ENCODE peak calls at places on chromosomes 3 and 15, in five cellular contexts. U is esophagus squamous epithelium, W is GM23338, S is pancreas, G is HepG2. P is an unnamed sample.

GRCh38 chr3:61903931-61904657 is 342.7 kb downstream of the PTPRG start:
- DNase-seq in G (no peak), W (no peak), U (no peak), S (no peak), P (no peak)

GRCh38 chr15:44536298-44536961 is 517 bp upstream of the EIF3J start:
- DNase-seq in U (peak; percentile 72), W (peak; percentile 95), G (peak; percentile 77), S (peak; percentile 89), P (peak; percentile 94)

GRCh38 chr3:133377396-133377795 is 22.5 kb upstream of the BFSP2 start:
- DNase-seq in W (peak; percentile 49), G (peak; percentile 28), U (no peak), S (no peak), P (no peak)

GRCh38 chr3:196992461-196993065 is 23.9 kb upstream of the PIGZ start:
- DNase-seq in G (no peak), U (no peak), W (no peak), S (peak; percentile 32), P (no peak)

GRCh38 chr3:74844428-74844827 is 230.0 kb upstream of the CNTN3 start:
- DNase-seq in S (no peak), G (no peak), W (peak; percentile 54), U (no peak), P (no peak)

GRCh38 chr3:193987186-193987585 is 148.8 kb upstream of the HES1 start:
- DNase-seq in W (no peak), G (no peak), S (no peak), U (no peak), P (no peak)

GRCh38 chr3:17747890-17748247 is 5.4 kb upstream of the TBC1D5 start:
- DNase-seq in U (no peak), S (no peak), W (no peak), G (peak; percentile 42), P (no peak)

GRCh38 chr3:171491412-171491811 is 31.2 kb upstream of the TNIK start:
- DNase-seq in S (no peak), W (no peak), U (no peak), G (no peak), P (no peak)

GRCh38 chr15:23565395-23566069 is at the start of gene MKRN3:
- DNase-seq in G (peak; percentile 44), W (no peak), U (no peak), S (no peak), P (no peak)

GRCh38 chr3:113773381-113773780 is 26.5 kb downstream of the ATP6V1A start:
- DNase-seq in G (no peak), W (no peak), U (no peak), S (no peak), P (no peak)

GRCh38 chr3:171806200-171807128 is 3.8 kb downstream of the PLD1 start:
- DNase-seq in U (no peak), S (no peak), G (peak; percentile 95), W (no peak), P (no peak)

GRCh38 chr3:27976933-27977332 is 254.8 kb upstream of the EOMES start:
- DNase-seq in U (no peak), S (no peak), G (no peak), W (no peak), P (no peak)

GRCh38 chr3:100641471-100642032 is 32.2 kb downstream of the ADGRG7 start:
- DNase-seq in S (no peak), G (no peak), U (no peak), W (no peak), P (no peak)

GRCh38 chr15:54082836-54083492 is 104.7 kb downstream of the UNC13C start:
- DNase-seq in S (no peak), U (no peak), W (peak; percentile 40), G (peak; percentile 9), P (no peak)

GRCh38 chr3:46089237-46090011 is 62.1 kb upstream of the XCR1 start:
- DNase-seq in G (no peak), W (no peak), U (no peak), S (no peak), P (peak; percentile 8)

GRCh38 chr3:59611649-59612431 is 562.0 kb upstream of the CFAP20DC start:
- DNase-seq in U (no peak), S (no peak), G (no peak), W (no peak), P (no peak)

GRCh38 chr3:121488628-121489027 is 57.2 kb downstream of the POLQ start:
- DNase-seq in G (no peak), U (no peak), W (peak; percentile 25), S (no peak), P (no peak)

GRCh38 chr3:64578797-64579196 is 109.0 kb downstream of the ADAMTS9 start:
- DNase-seq in W (no peak), G (no peak), U (no peak), S (no peak), P (no peak)

GRCh38 chr3:44845528-44846520 is 15.9 kb upstream of the TMEM42 start:
- DNase-seq in U (no peak), W (no peak), S (no peak), G (no peak), P (no peak)

GRCh38 chr15:49813615-49814014 is 192.8 kb downstream of the DTWD1 start:
- DNase-seq in G (no peak), W (no peak), S (no peak), U (no peak), P (no peak)

GRCh38 chr15:42494998-42495360 is 455 bp upstream of the SNAP23 start:
- DNase-seq in U (no peak), W (peak; percentile 36), G (peak; percentile 34), S (no peak), P (peak; percentile 53)

GRCh38 chr15:63380828-63381282 is 791 bp downstream of the CA12 start:
- DNase-seq in W (no peak), S (no peak), G (no peak), U (no peak), P (no peak)

GRCh38 chr3:181709537-181710279 is 2.0 kb upstream of the SOX2 start:
- DNase-seq in U (no peak), S (peak; percentile 94), G (peak; percentile 19), W (peak; percentile 89), P (no peak)

GRCh38 chr15:60972301-60972700 is 256.8 kb downstream of the RORA start:
- DNase-seq in G (no peak), S (no peak), U (no peak), W (no peak), P (no peak)

GRCh38 chr15:60975203-60975602 is 253.9 kb downstream of the RORA start:
- DNase-seq in U (no peak), S (no peak), W (no peak), G (no peak), P (no peak)

GRCh38 chr15:60972866-60973265 is 256.2 kb downstream of the RORA start:
- DNase-seq in U (no peak), S (no peak), W (no peak), G (no peak), P (no peak)

GRCh38 chr15:60971719-60972118 is 257.4 kb downstream of the RORA start:
- DNase-seq in U (no peak), S (no peak), G (no peak), W (no peak), P (no peak)

DNA sequence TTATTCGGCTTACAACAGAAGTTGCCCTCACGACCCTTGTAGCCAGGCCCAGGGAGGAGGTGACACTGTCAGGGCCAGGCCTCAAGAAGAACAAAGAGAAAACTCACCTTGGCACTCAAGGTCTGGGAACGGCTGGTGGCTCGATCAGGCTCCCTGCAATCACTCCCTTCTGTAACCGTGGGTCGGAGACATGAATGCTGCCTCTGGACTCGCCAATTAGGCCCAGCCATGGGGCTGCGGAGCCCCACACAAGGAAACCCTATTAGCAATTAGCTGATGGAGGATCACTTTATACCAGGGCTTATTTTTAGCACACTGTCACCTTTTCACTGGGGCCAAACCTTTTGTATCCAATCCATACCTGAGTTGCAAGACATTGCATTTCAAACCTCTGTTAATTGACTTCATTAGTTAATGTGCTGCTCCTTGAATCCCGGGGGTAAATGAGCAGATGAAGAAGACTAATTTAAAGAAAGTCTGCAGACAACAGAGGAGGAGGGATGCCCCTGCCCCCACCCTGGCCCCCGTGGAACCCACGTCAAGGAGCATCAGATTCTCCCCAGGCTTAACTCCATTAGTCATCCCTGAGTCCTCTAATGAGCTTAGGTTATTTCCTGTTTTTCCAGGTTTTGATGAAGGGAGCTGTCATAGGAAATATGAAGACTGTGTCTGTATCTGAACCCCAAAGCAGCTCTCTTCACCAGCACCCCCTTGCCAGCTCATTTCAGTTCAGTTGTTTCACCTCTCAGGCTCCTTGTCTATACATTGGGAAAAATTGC is 255.3 kb downstream of the RORA start:
- DNase-seq in W (no peak), U (no peak), G (no peak), S (no peak), P (no peak)
- H3K27ac ChIP-seq in W (no peak overlapping the region), U (no peak overlapping the region), G (no peak overlapping the region), S (no peak overlapping the region), P (no peak overlapping the region)

GRCh38 chr3:32293908-32294307 is 55.4 kb downstream of the CMTM8 start:
- DNase-seq in S (no peak), G (no peak), U (no peak), W (no peak), P (no peak)

GRCh38 chr3:32297366-32297765 is 58.9 kb downstream of the CMTM8 start:
- DNase-seq in U (no peak), W (no peak), G (no peak), S (no peak), P (no peak)

GRCh38 chr3:32301426-32301825 is 62.9 kb downstream of the CMTM8 start:
- DNase-seq in U (no peak), G (no peak), S (no peak), W (no peak), P (no peak)

GRCh38 chr3:32292085-32292796 is 53.8 kb downstream of the CMTM8 start:
- DNase-seq in U (no peak), W (no peak), G (peak; percentile 76), S (no peak), P (no peak)

GRCh38 chr3:32296251-32297204 is 58.0 kb downstream of the CMTM8 start:
- DNase-seq in W (peak; percentile 86), S (peak; percentile 65), U (no peak), G (peak; percentile 47), P (no peak)
- H3K27ac ChIP-seq in W (no peak overlapping the region), S (no peak overlapping the region), U (no peak overlapping the region), G (no peak overlapping the region), P (no peak overlapping the region)

DNA sequence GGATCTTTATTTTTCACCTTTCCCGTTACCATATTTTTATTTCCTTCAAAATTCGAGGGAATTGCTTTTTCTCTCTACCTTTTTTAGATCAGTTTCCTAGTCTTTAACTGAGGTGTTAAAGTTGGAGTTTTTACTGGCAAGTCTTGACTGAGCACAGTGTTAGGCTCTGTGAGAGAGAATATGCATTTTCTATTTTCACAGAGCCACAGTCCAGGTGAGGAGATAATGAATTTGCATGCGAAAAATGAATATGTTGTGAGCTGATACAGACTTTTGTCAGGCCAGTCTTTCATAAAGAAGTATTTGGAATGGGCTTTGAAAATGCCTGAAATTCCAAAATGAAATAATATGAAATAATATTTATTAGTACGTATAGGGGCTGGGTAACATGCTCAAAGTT is 31.9 kb downstream of the MME start:
- DNase-seq in U (no peak), W (no peak), S (no peak), G (no peak), P (no peak)
- H3K27ac ChIP-seq in U (no peak overlapping the region), W (no peak overlapping the region), S (no peak overlapping the region), G (no peak overlapping the region), P (no peak overlapping the region)

GRCh38 chr3:122975924-122976293 is 51.7 kb downstream of the SEMA5B start:
- DNase-seq in W (no peak), U (no peak), S (no peak), G (no peak), P (no peak)
- H3K27ac ChIP-seq in W (no peak overlapping the region), U (no peak overlapping the region), S (no peak overlapping the region), G (no peak overlapping the region), P (no peak overlapping the region)